ENCODE peak calls at places on chromosomes 7 and 10, in seven cellular contexts. Z is adrenal gland, P is PC-3, C is foreskin fibroblast, V is Peyer's patch, O is cardiac fibroblast, Y is PC-9. E is an unnamed sample.

GRCh38 chr7:43905209-43905946 is 1.0 kb downstream of the URGCP start:
- DNase-seq in Z (peak; percentile 92), P (peak; percentile 63), C (peak; percentile 78), V (peak; percentile 87), O (peak; percentile 9), Y (peak; percentile 95), E (peak; percentile 69)

GRCh38 chr10:10462116-10462515 is 555.6 kb upstream of the CELF2 start:
- DNase-seq in Z (no peak), P (no peak), C (no peak), V (no peak), O (no peak), Y (no peak), E (no peak)

GRCh38 chr7:93051660-93052059 is 66.1 kb downstream of the SAMD9 start:
- DNase-seq in Z (no peak), P (no peak), C (no peak), V (no peak), O (no peak), Y (no peak), E (no peak)

GRCh38 chr7:107660381-107661080 is at the start of gene SLC26A4:
- DNase-seq in Z (no peak), P (no peak), C (peak; percentile 52), V (no peak), O (no peak), Y (no peak), E (peak; percentile 8)

GRCh38 chr7:76048668-76048988 is 722 bp downstream of the MDH2 start:
- DNase-seq in Z (no peak), P (peak; percentile 30), C (no peak), V (no peak), O (no peak), Y (no peak), E (no peak)

GRCh38 chr7:77282897-77283296 is 83.3 kb upstream of the FGL2 start:
- DNase-seq in Z (no peak), P (no peak), C (no peak), V (no peak), O (no peak), Y (no peak), E (no peak)

GRCh38 chr10:18653112-18653511 is 1.7 kb upstream of the NSUN6 start:
- DNase-seq in Z (no peak), P (no peak), C (no peak), V (no peak), O (no peak), Y (no peak), E (no peak)

GRCh38 chr7:132655071-132655761 is 78.9 kb upstream of the PLXNA4 start:
- DNase-seq in Z (peak; percentile 65), P (no peak), C (peak; percentile 70), V (peak; percentile 83), O (peak; percentile 66), Y (no peak), E (no peak)

GRCh38 chr10:44908936-44909335 is 2.2 kb upstream of the TMEM72 start:
- DNase-seq in Z (no peak), P (no peak), C (no peak), V (no peak), O (no peak), Y (no peak), E (no peak)

GRCh38 chr7:140541513-140542192 is 62.3 kb upstream of the MKRN1 start:
- DNase-seq in Z (peak; percentile 87), P (peak; percentile 87), C (peak; percentile 91), V (peak; percentile 74), O (peak; percentile 95), Y (peak; percentile 68), E (peak; percentile 77)

GRCh38 chr7:47181609-47182264 is 400.2 kb downstream of the TNS3 start:
- DNase-seq in Z (no peak), P (no peak), C (no peak), V (no peak), O (no peak), Y (no peak), E (peak; percentile 53)

GRCh38 chr7:155710530-155710929 is 66.1 kb downstream of the RBM33 start:
- DNase-seq in Z (no peak), P (no peak), C (no peak), V (peak; percentile 62), O (no peak), Y (no peak), E (no peak)

GRCh38 chr10:110268442-110268841 is 36.3 kb downstream of the SMNDC1 start:
- DNase-seq in Z (no peak), P (no peak), C (no peak), V (no peak), O (no peak), Y (no peak), E (no peak)

GRCh38 chr10:110868981-110869380 is 2.7 kb upstream of the PDCD4 start:
- DNase-seq in Z (no peak), P (no peak), C (no peak), V (peak; percentile 85), O (no peak), Y (no peak), E (peak; percentile 56)

GRCh38 chr10:28533571-28534304 is 820 bp downstream of the WAC start:
- DNase-seq in Z (peak; percentile 69), P (peak; percentile 21), C (peak; percentile 66), V (peak; percentile 86), O (peak; percentile 39), Y (no peak), E (peak; percentile 83)

GRCh38 chr7:28316489-28316888 is 95.8 kb upstream of the CREB5 start:
- DNase-seq in Z (no peak), P (no peak), C (peak; percentile 76), V (no peak), O (peak; percentile 16), Y (no peak), E (no peak)

DNA sequence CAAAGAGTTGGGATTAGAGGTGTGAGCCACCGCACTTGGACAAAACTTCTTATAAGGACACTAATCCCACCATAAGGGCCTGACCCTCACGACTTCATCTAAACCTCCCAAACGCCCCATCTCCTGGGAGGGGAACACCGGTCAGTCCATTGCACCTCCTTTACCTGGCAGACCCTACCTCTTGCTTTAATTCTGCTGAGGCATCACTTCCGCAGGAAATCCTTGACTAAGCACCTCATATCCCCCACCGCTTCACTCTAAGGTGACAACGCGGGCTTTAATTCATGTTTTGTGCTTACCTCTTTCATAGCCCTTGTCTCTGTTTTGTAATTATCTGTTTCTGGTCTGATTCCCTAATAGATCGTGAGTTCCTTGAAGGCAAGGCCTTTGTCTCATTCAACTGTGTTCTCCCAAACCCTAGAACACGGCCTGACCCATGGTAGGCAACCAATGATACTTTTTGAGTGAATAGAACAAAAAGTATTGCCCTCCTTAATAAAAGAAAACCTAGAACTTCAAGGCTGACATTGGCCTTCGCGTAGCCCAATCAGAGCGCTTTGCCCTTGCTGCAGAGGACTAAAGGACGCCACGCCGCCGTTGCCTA is 453 bp upstream of the ZNF862 start:
- DNase-seq in Z (no peak), P (no peak), C (no peak), V (no peak), O (no peak), Y (no peak), E (peak; percentile 22)
- H3K4me3 ChIP-seq in Z (no peak overlapping the region), P (peak overlapping the region; percentile 84), C (no peak overlapping the region), V (peak overlapping the region; percentile 99), O (no peak overlapping the region), Y (no peak overlapping the region), E (peak overlapping the region; percentile 80)

GRCh38 chr10:70233939-70234300 is 691 bp upstream of the PPA1 start:
- DNase-seq in Z (no peak), P (no peak), C (no peak), V (no peak), O (no peak), Y (no peak), E (no peak)

GRCh38 chr10:70232859-70233108 is 445 bp downstream of the PPA1 start:
- DNase-seq in Z (no peak), P (no peak), C (no peak), V (no peak), O (no peak), Y (no peak), E (no peak)

GRCh38 chr10:70234668-70235447 is 1.6 kb upstream of the PPA1 start:
- DNase-seq in Z (peak; percentile 75), P (no peak), C (peak; percentile 93), V (no peak), O (peak; percentile 86), Y (no peak), E (peak; percentile 52)

GRCh38 chr10:70232155-70232858 is 922 bp downstream of the PPA1 start:
- DNase-seq in Z (peak; percentile 48), P (peak; percentile 93), C (peak; percentile 64), V (peak; percentile 75), O (peak; percentile 55), Y (peak; percentile 76), E (peak; percentile 81)

DNA sequence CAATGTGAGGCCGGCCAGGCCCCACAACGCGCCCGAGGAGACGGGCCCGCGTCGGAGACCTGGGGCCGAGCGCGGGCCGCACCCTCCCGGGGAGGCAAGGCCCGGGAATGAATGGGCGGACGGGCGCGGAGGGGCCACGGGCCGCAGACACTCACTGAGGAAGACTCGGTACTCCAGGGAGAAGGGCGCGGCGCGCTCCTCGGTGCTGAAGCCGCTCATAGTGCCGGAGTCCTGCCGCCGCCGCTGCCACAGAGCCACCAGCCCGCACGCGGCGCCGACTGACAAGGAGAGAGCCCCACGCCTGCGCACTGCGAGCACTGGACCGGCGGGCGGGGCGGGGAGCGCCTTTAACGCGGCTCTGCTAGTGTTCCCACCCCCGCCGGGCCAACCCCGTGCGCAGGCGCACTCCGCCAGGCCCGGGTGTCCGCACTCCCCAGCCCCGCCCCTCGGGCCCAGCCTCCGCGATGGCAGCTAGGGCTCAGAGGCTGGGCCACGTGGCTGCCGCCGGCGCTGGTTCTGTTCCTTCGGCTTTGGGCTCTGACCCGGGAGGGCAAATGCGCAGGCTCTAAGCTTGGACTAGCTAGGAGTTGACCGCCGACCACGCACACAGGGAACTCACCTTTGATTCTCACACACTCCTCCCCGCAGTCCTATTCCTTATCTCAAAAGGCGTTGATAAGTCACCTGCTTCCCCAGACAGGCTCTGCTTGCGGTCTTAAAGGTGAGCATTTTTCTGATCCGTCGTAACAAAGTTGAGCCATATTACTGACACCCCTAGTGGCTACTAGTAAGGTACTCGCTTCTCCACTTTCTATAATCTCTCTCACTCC is at the start of gene PPA1:
- DNase-seq in Z (peak; percentile 98), P (peak; percentile 100), C (peak; percentile 99), V (peak; percentile 99), O (peak; percentile 97), Y (peak; percentile 91), E (peak; percentile 100)
- TF ChIP-seq CTCF in Z (peak; percentile 22), P (peak; percentile 71), C (no peak), V (peak; percentile 55), O (peak; percentile 10), Y (peak; percentile 52), E (no peak)

GRCh38 chr7:50358808-50359207 is 54.3 kb downstream of the IKZF1 start:
- DNase-seq in Z (no peak), P (no peak), C (no peak), V (no peak), O (no peak), Y (no peak), E (no peak)

GRCh38 chr7:50358306-50358705 is 53.8 kb downstream of the IKZF1 start:
- DNase-seq in Z (no peak), P (no peak), C (no peak), V (no peak), O (no peak), Y (no peak), E (no peak)

GRCh38 chr7:50359995-50360925 is 55.7 kb downstream of the IKZF1 start:
- DNase-seq in Z (no peak), P (no peak), C (no peak), V (peak; percentile 88), O (peak; percentile 4), Y (no peak), E (peak; percentile 31)

GRCh38 chr7:50357346-50357745 is 52.8 kb downstream of the IKZF1 start:
- DNase-seq in Z (no peak), P (no peak), C (no peak), V (no peak), O (no peak), Y (no peak), E (no peak)

GRCh38 chr7:50359258-50359994 is 54.9 kb downstream of the IKZF1 start:
- DNase-seq in Z (no peak), P (no peak), C (no peak), V (no peak), O (no peak), Y (no peak), E (no peak)
- H3K4me3 ChIP-seq in Z (no peak overlapping the region), P (no peak overlapping the region), C (no peak overlapping the region), V (no peak overlapping the region), O (no peak overlapping the region), Y (no peak overlapping the region), E (no peak overlapping the region)

GRCh38 chr7:130463553-130464434 is 23.0 kb upstream of the CEP41 start:
- DNase-seq in Z (no peak), P (peak; percentile 23), C (no peak), V (no peak), O (no peak), Y (no peak), E (peak; percentile 38)
- TF ChIP-seq CTCF in Z (no peak), P (no peak), C (no peak), V (peak; percentile 10), O (no peak), Y (no peak), E (no peak)

E was measured in mucosa of descending colon.